ENCODE peak calls at places on chromosome 12, in six cellular contexts. S is left lung, A is psoas muscle, F is MCF 10A, B is adrenal gland, H is foreskin fibroblast. L is an unnamed sample.

GRCh38 chr12:100401660-100402059 is 44.8 kb downstream of the SLC17A8 start:
- DNase-seq in S (no peak), A (no peak), F (peak), B (no peak), H (peak), L (no peak)

GRCh38 chr12:83414981-83415380 is 728.3 kb downstream of the TMTC2 start:
- DNase-seq in S (peak), A (no peak), F (no peak), B (no peak), H (no peak), L (no peak)

GRCh38 chr12:106070611-106071010 is 68.1 kb downstream of the NUAK1 start:
- DNase-seq in S (no peak), A (no peak), F (no peak), B (no peak), H (no peak), L (no peak)

GRCh38 chr12:113439606-113440030 is 17.4 kb downstream of the SDSL start:
- DNase-seq in S (no peak), A (no peak), F (peak), B (peak), H (no peak), L (no peak)

GRCh38 chr12:60194682-60195081 is 598.9 kb downstream of the SLC16A7 start:
- DNase-seq in S (no peak), A (no peak), F (no peak), B (no peak), H (peak), L (no peak)

GRCh38 chr12:12397184-12397583 is 40.3 kb downstream of the BORCS5 start:
- DNase-seq in S (no peak), A (no peak), F (no peak), B (no peak), H (no peak), L (no peak)

GRCh38 chr12:3141339-3142321 is 64.5 kb downstream of the TSPAN9 start:
- DNase-seq in S (no peak), A (no peak), F (no peak), B (no peak), H (no peak), L (no peak)

GRCh38 chr12:110270125-110270962 is 10.7 kb upstream of the ATP2A2 start:
- DNase-seq in S (no peak), A (peak), F (peak), B (peak), H (peak), L (no peak)

GRCh38 chr12:122865268-122866231 is 30.3 kb downstream of the HIP1R start:
- DNase-seq in S (no peak), A (no peak), F (no peak), B (no peak), H (no peak), L (no peak)

GRCh38 chr12:107759410-107759809 is 1.5 kb downstream of the PRDM4 start:
- DNase-seq in S (no peak), A (no peak), F (peak), B (peak), H (peak), L (peak)

GRCh38 chr12:122336015-122336946 is 70.0 kb upstream of the VPS33A start:
- DNase-seq in S (no peak), A (no peak), F (peak), B (no peak), H (peak), L (no peak)

GRCh38 chr12:105861232-105861631 is 277.5 kb downstream of the NUAK1 start:
- DNase-seq in S (no peak), A (no peak), F (no peak), B (no peak), H (no peak), L (no peak)

GRCh38 chr12:21169878-21170472 is 39.0 kb downstream of the SLCO1B1 start:
- DNase-seq in S (no peak), A (no peak), F (peak), B (no peak), H (no peak), L (peak)

GRCh38 chr12:64243809-64244208 is 21.7 kb upstream of the KICS2 start:
- DNase-seq in S (no peak), A (no peak), F (no peak), B (no peak), H (no peak), L (no peak)

GRCh38 chr12:130978785-130979184 is 25.1 kb downstream of the ADGRD1 start:
- DNase-seq in S (no peak), A (no peak), F (no peak), B (no peak), H (no peak), L (no peak)

GRCh38 chr12:98332626-98333025 is 182.8 kb upstream of the TMPO start:
- DNase-seq in S (no peak), A (no peak), F (peak), B (no peak), H (no peak), L (no peak)

GRCh38 chr12:51218607-51219161 is 822 bp upstream of the POU6F1 start:
- DNase-seq in S (no peak), A (no peak), F (no peak), B (peak), H (no peak), L (no peak)

GRCh38 chr12:132428872-132429121 is 61.2 kb upstream of the FBRSL1 start:
- DNase-seq in S (no peak), A (no peak), F (peak), B (no peak), H (no peak), L (no peak)

GRCh38 chr12:50132505-50133135 is 20.6 kb downstream of the COX14 start:
- DNase-seq in S (no peak), A (no peak), F (peak), B (no peak), H (no peak), L (peak)

GRCh38 chr12:8951744-8952143 is 2.3 kb upstream of the M6PR start:
- DNase-seq in S (no peak), A (no peak), F (no peak), B (no peak), H (no peak), L (no peak)

GRCh38 chr12:124734224-124734788 is 129.4 kb downstream of the SCARB1 start:
- DNase-seq in S (peak), A (no peak), F (no peak), B (no peak), H (no peak), L (no peak)

GRCh38 chr12:46445093-46445492 is 72.5 kb upstream of the SLC38A2 start:
- DNase-seq in S (no peak), A (no peak), F (no peak), B (no peak), H (no peak), L (no peak)

GRCh38 chr12:57268264-57268663 is 17.3 kb upstream of the STAC3 start:
- DNase-seq in S (no peak), A (no peak), F (no peak), B (no peak), H (peak), L (no peak)

GRCh38 chr12:24705741-24706358 is 243.1 kb downstream of the BCAT1 start:
- DNase-seq in S (no peak), A (no peak), F (no peak), B (no peak), H (no peak), L (no peak)

GRCh38 chr12:22668441-22668840 is 43.5 kb downstream of the ETNK1 start:
- DNase-seq in S (peak), A (no peak), F (no peak), B (no peak), H (no peak), L (no peak)

GRCh38 chr12:22672951-22673350 is 48.0 kb downstream of the ETNK1 start:
- DNase-seq in S (no peak), A (no peak), F (peak), B (no peak), H (peak), L (peak)

GRCh38 chr12:22667122-22667521 is 42.2 kb downstream of the ETNK1 start:
- DNase-seq in S (no peak), A (no peak), F (no peak), B (no peak), H (no peak), L (no peak)

GRCh38 chr12:22665476-22665875 is 40.5 kb downstream of the ETNK1 start:
- DNase-seq in S (no peak), A (no peak), F (no peak), B (no peak), H (no peak), L (no peak)

GRCh38 chr12:22670762-22671161 is 45.8 kb downstream of the ETNK1 start:
- DNase-seq in S (no peak), A (no peak), F (no peak), B (no peak), H (no peak), L (no peak)
- TF ChIP-seq CTCF in S (no peak), A (no peak), F (peak), B (peak), H (peak), L (peak)

DNA sequence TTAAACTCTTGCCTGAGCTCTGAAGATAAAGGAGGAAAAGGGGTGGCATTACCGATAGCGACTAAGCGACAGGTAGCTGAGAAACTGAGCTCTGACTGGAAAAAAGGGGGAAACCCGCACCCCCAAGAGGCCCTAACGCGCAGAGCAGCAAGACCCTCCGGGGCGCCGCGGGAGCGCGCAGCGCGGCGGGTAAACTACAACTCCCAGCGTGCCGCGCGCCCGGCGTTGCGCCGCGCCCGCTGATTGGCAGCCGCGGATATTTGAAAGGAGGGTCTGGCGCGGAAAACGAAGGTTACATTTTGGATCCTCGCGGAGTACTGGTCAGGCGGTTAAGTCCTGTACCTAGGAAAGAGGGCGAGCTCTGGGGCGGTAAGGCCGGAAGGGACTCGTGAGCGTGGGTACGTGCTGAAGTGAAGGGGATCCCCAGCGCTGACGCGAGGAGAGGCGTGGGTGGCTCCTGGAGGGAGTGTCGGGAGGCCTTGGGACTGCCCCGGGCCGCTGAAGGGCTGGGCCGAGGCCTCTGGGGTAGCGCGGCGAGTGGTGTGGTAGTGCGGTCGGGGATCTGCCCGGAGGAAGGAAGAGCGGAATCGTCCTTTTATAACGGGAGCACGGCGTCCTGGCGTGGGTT is at the start of gene ESPL1:
- DNase-seq in S (peak), A (peak), F (peak), B (peak), H (peak), L (no peak)
- TF ChIP-seq CTCF in S (peak), A (no peak), F (no peak), B (no peak), H (peak), L (peak)

GRCh38 chr12:15931590-15932053 is 20.5 kb downstream of the DERA start:
- DNase-seq in S (no peak), A (no peak), F (no peak), B (no peak), H (no peak), L (no peak)
- TF ChIP-seq CTCF in S (no peak), A (no peak), F (no peak), B (no peak), H (no peak), L (no peak)

GRCh38 chr12:120363274-120363855 is 5.6 kb downstream of the MSI1 start:
- DNase-seq in S (no peak), A (no peak), F (no peak), B (no peak), H (no peak), L (no peak)
- TF ChIP-seq CTCF in S (no peak), A (no peak), F (no peak), B (no peak), H (no peak), L (no peak)